ENCODE peak calls at places on chromosomes 6 and 20, in five cellular contexts. One of them, this sample, is unnamed.

GRCh38 chr6:50998905-50999304 is 180.2 kb downstream of the TFAP2B start:
- DNase-seq in mucosa of descending colon: no peak
- DNase-seq in bronchial epithelial cell: no peak
- DNase-seq in fibroblast of pulmonary artery: no peak
- DNase-seq in choroid plexus epithelial cell: peak; percentile 5
- DNase-seq in this sample: no peak

GRCh38 chr6:73586416-73586974 is 65.7 kb upstream of the EEF1A1 start:
- DNase-seq in bronchial epithelial cell: no peak
- DNase-seq in choroid plexus epithelial cell: peak; percentile 65
- DNase-seq in mucosa of descending colon: no peak
- DNase-seq in fibroblast of pulmonary artery: peak; percentile 56
- DNase-seq in this sample: peak; percentile 54

GRCh38 chr6:37501632-37502466 is 2.2 kb upstream of the CCDC167 start:
- DNase-seq in mucosa of descending colon: no peak
- DNase-seq in choroid plexus epithelial cell: no peak
- DNase-seq in bronchial epithelial cell: no peak
- DNase-seq in fibroblast of pulmonary artery: no peak
- DNase-seq in this sample: no peak

GRCh38 chr20:40493071-40493470 is 196.0 kb downstream of the MAFB start:
- DNase-seq in mucosa of descending colon: no peak
- DNase-seq in bronchial epithelial cell: peak; percentile 26
- DNase-seq in choroid plexus epithelial cell: peak; percentile 92
- DNase-seq in fibroblast of pulmonary artery: peak; percentile 82
- DNase-seq in this sample: no peak

GRCh38 chr6:53263915-53264314 is 84.8 kb downstream of the ELOVL5 start:
- DNase-seq in mucosa of descending colon: no peak
- DNase-seq in fibroblast of pulmonary artery: no peak
- DNase-seq in choroid plexus epithelial cell: peak; percentile 73
- DNase-seq in bronchial epithelial cell: no peak
- DNase-seq in this sample: no peak

GRCh38 chr20:44129996-44130718 is 56.8 kb downstream of the JPH2 start:
- DNase-seq in mucosa of descending colon: no peak
- DNase-seq in bronchial epithelial cell: no peak
- DNase-seq in choroid plexus epithelial cell: no peak
- DNase-seq in fibroblast of pulmonary artery: peak; percentile 22
- DNase-seq in this sample: no peak

GRCh38 chr20:61896058-61896961 is 169.4 kb downstream of the TAF4 start:
- DNase-seq in fibroblast of pulmonary artery: peak; percentile 51
- DNase-seq in bronchial epithelial cell: peak; percentile 8
- DNase-seq in mucosa of descending colon: peak; percentile 49
- DNase-seq in choroid plexus epithelial cell: peak; percentile 67
- DNase-seq in this sample: peak; percentile 39

GRCh38 chr6:41937881-41938574 is 3.6 kb downstream of the CCND3 start:
- DNase-seq in mucosa of descending colon: no peak
- DNase-seq in fibroblast of pulmonary artery: peak; percentile 86
- DNase-seq in choroid plexus epithelial cell: peak; percentile 15
- DNase-seq in bronchial epithelial cell: no peak
- DNase-seq in this sample: peak; percentile 27

GRCh38 chr20:58706150-58706892 is 13.7 kb downstream of the NPEPL1 start:
- DNase-seq in mucosa of descending colon: no peak
- DNase-seq in fibroblast of pulmonary artery: no peak
- DNase-seq in bronchial epithelial cell: no peak
- DNase-seq in choroid plexus epithelial cell: no peak
- DNase-seq in this sample: no peak

GRCh38 chr20:43187476-43188233 is 2.1 kb downstream of the PTPRT start:
- DNase-seq in mucosa of descending colon: no peak
- DNase-seq in choroid plexus epithelial cell: peak; percentile 76
- DNase-seq in bronchial epithelial cell: peak; percentile 36
- DNase-seq in fibroblast of pulmonary artery: peak; percentile 71
- DNase-seq in this sample: peak; percentile 35

GRCh38 chr6:95802978-95803377 is 212.8 kb upstream of the FUT9 start:
- DNase-seq in bronchial epithelial cell: no peak
- DNase-seq in mucosa of descending colon: no peak
- DNase-seq in choroid plexus epithelial cell: no peak
- DNase-seq in fibroblast of pulmonary artery: no peak
- DNase-seq in this sample: no peak

GRCh38 chr20:62452475-62453095 is 23.2 kb downstream of the GATA5 start:
- DNase-seq in mucosa of descending colon: no peak
- DNase-seq in choroid plexus epithelial cell: no peak
- DNase-seq in fibroblast of pulmonary artery: no peak
- DNase-seq in bronchial epithelial cell: no peak
- DNase-seq in this sample: peak; percentile 80

GRCh38 chr6:51352506-51353029 is 533.9 kb downstream of the TFAP2B start:
- DNase-seq in bronchial epithelial cell: peak; percentile 50
- DNase-seq in choroid plexus epithelial cell: no peak
- DNase-seq in fibroblast of pulmonary artery: no peak
- DNase-seq in mucosa of descending colon: no peak
- DNase-seq in this sample: no peak

GRCh38 chr6:144104898-144105487 is 9.6 kb upstream of the SF3B5 start:
- DNase-seq in fibroblast of pulmonary artery: peak; percentile 90
- DNase-seq in mucosa of descending colon: no peak
- DNase-seq in choroid plexus epithelial cell: peak; percentile 90
- DNase-seq in bronchial epithelial cell: peak; percentile 71
- DNase-seq in this sample: peak; percentile 66

GRCh38 chr20:49612127-49612738 is 44.3 kb upstream of the PTGIS start:
- DNase-seq in bronchial epithelial cell: no peak
- DNase-seq in fibroblast of pulmonary artery: no peak
- DNase-seq in mucosa of descending colon: peak; percentile 59
- DNase-seq in choroid plexus epithelial cell: no peak
- DNase-seq in this sample: peak; percentile 35

GRCh38 chr20:41308290-41308691 is 9.2 kb downstream of the ZHX3 start:
- DNase-seq in fibroblast of pulmonary artery: peak; percentile 96
- DNase-seq in bronchial epithelial cell: peak; percentile 67
- DNase-seq in choroid plexus epithelial cell: peak; percentile 94
- DNase-seq in mucosa of descending colon: no peak
- DNase-seq in this sample: peak; percentile 75

GRCh38 chr20:9488063-9488462 is 26.3 kb upstream of the LAMP5 start:
- DNase-seq in bronchial epithelial cell: no peak
- DNase-seq in mucosa of descending colon: no peak
- DNase-seq in fibroblast of pulmonary artery: no peak
- DNase-seq in choroid plexus epithelial cell: no peak
- DNase-seq in this sample: no peak

GRCh38 chr20:9483131-9483530 is 31.3 kb upstream of the LAMP5 start:
- DNase-seq in mucosa of descending colon: no peak
- DNase-seq in fibroblast of pulmonary artery: no peak
- DNase-seq in choroid plexus epithelial cell: no peak
- DNase-seq in bronchial epithelial cell: no peak
- DNase-seq in this sample: no peak

GRCh38 chr20:9482180-9482579 is 32.2 kb upstream of the LAMP5 start:
- DNase-seq in choroid plexus epithelial cell: no peak
- DNase-seq in fibroblast of pulmonary artery: no peak
- DNase-seq in bronchial epithelial cell: no peak
- DNase-seq in mucosa of descending colon: no peak
- DNase-seq in this sample: no peak

GRCh38 chr20:9490171-9490570 is 24.2 kb upstream of the LAMP5 start:
- DNase-seq in fibroblast of pulmonary artery: no peak
- DNase-seq in mucosa of descending colon: no peak
- DNase-seq in choroid plexus epithelial cell: no peak
- DNase-seq in bronchial epithelial cell: no peak
- DNase-seq in this sample: no peak

GRCh38 chr20:9485614-9486325 is 28.6 kb upstream of the LAMP5 start:
- DNase-seq in fibroblast of pulmonary artery: no peak
- DNase-seq in bronchial epithelial cell: no peak
- DNase-seq in choroid plexus epithelial cell: no peak
- DNase-seq in mucosa of descending colon: no peak
- DNase-seq in this sample: no peak
- H3K4me3 ChIP-seq in fibroblast of pulmonary artery: no peak overlapping the region
- H3K4me3 ChIP-seq in bronchial epithelial cell: no peak overlapping the region
- H3K4me3 ChIP-seq in choroid plexus epithelial cell: no peak overlapping the region
- H3K4me3 ChIP-seq in mucosa of descending colon: no peak overlapping the region
- H3K4me3 ChIP-seq in this sample: no peak overlapping the region

GRCh38 chr20:19025430-19026120 is 186.9 kb upstream of the SLC24A3 start:
- DNase-seq in fibroblast of pulmonary artery: no peak
- DNase-seq in bronchial epithelial cell: no peak
- DNase-seq in choroid plexus epithelial cell: no peak
- DNase-seq in mucosa of descending colon: no peak
- DNase-seq in this sample: no peak
- H3K4me3 ChIP-seq in fibroblast of pulmonary artery: no peak overlapping the region
- H3K4me3 ChIP-seq in bronchial epithelial cell: no peak overlapping the region
- H3K4me3 ChIP-seq in choroid plexus epithelial cell: no peak overlapping the region
- H3K4me3 ChIP-seq in mucosa of descending colon: no peak overlapping the region
- H3K4me3 ChIP-seq in this sample: no peak overlapping the region

GRCh38 chr6:56695702-56696101 is 53.0 kb upstream of the DST start:
- DNase-seq in choroid plexus epithelial cell: no peak
- DNase-seq in bronchial epithelial cell: no peak
- DNase-seq in mucosa of descending colon: no peak
- DNase-seq in fibroblast of pulmonary artery: peak; percentile 45
- DNase-seq in this sample: no peak

GRCh38 chr6:56691201-56691595 is 48.5 kb upstream of the DST start:
- DNase-seq in mucosa of descending colon: no peak
- DNase-seq in fibroblast of pulmonary artery: no peak
- DNase-seq in choroid plexus epithelial cell: no peak
- DNase-seq in bronchial epithelial cell: no peak
- DNase-seq in this sample: peak; percentile 68

GRCh38 chr6:56693988-56694387 is 51.3 kb upstream of the DST start:
- DNase-seq in choroid plexus epithelial cell: no peak
- DNase-seq in bronchial epithelial cell: peak; percentile 77
- DNase-seq in fibroblast of pulmonary artery: no peak
- DNase-seq in mucosa of descending colon: no peak
- DNase-seq in this sample: peak; percentile 73

GRCh38 chr6:56692586-56693245 is 50.0 kb upstream of the DST start:
- DNase-seq in bronchial epithelial cell: no peak
- DNase-seq in mucosa of descending colon: no peak
- DNase-seq in fibroblast of pulmonary artery: peak; percentile 92
- DNase-seq in choroid plexus epithelial cell: peak; percentile 89
- DNase-seq in this sample: peak; percentile 43

DNA sequence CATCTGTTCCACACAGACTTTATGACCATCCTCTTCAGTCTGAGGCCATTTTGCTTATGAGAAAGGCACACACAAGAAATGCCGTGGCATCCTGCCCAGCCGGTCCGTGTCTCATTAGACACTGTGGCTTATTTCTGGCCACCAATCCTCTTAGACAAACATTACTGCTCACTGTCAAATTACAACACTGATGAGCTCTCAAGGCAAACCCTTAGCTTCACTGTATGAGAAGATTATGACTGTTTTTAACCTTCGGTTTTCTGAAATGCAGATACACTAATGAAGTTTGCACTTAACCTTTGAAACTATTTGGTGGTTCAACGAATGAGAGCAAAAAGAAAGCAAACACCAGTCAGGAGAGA is 50.5 kb upstream of the DST start:
- DNase-seq in fibroblast of pulmonary artery: peak; percentile 89
- DNase-seq in choroid plexus epithelial cell: peak; percentile 88
- DNase-seq in mucosa of descending colon: peak; percentile 89
- DNase-seq in bronchial epithelial cell: peak; percentile 84
- DNase-seq in this sample: peak; percentile 79
- H3K4me3 ChIP-seq in fibroblast of pulmonary artery: peak overlapping the region; percentile 65
- H3K4me3 ChIP-seq in choroid plexus epithelial cell: peak overlapping the region; percentile 3
- H3K4me3 ChIP-seq in mucosa of descending colon: no peak overlapping the region
- H3K4me3 ChIP-seq in bronchial epithelial cell: no peak overlapping the region
- H3K4me3 ChIP-seq in this sample: no peak overlapping the region

GRCh38 chr6:161835426-161836029 is 561.7 kb upstream of the AGPAT4 start:
- DNase-seq in mucosa of descending colon: no peak
- DNase-seq in bronchial epithelial cell: no peak
- DNase-seq in fibroblast of pulmonary artery: no peak
- DNase-seq in choroid plexus epithelial cell: peak; percentile 40
- DNase-seq in this sample: no peak

GRCh38 chr6:161837449-161837735 is 563.5 kb upstream of the AGPAT4 start:
- DNase-seq in choroid plexus epithelial cell: no peak
- DNase-seq in fibroblast of pulmonary artery: no peak
- DNase-seq in bronchial epithelial cell: no peak
- DNase-seq in mucosa of descending colon: no peak
- DNase-seq in this sample: no peak

GRCh38 chr6:161836643-161837448 is 563.0 kb upstream of the AGPAT4 start:
- DNase-seq in fibroblast of pulmonary artery: peak; percentile 11
- DNase-seq in bronchial epithelial cell: no peak
- DNase-seq in choroid plexus epithelial cell: peak; percentile 60
- DNase-seq in mucosa of descending colon: no peak
- DNase-seq in this sample: no peak

GRCh38 chr6:161837854-161838253 is 564.0 kb upstream of the AGPAT4 start:
- DNase-seq in choroid plexus epithelial cell: peak; percentile 16
- DNase-seq in bronchial epithelial cell: peak; percentile 13
- DNase-seq in mucosa of descending colon: no peak
- DNase-seq in fibroblast of pulmonary artery: no peak
- DNase-seq in this sample: no peak

DNA sequence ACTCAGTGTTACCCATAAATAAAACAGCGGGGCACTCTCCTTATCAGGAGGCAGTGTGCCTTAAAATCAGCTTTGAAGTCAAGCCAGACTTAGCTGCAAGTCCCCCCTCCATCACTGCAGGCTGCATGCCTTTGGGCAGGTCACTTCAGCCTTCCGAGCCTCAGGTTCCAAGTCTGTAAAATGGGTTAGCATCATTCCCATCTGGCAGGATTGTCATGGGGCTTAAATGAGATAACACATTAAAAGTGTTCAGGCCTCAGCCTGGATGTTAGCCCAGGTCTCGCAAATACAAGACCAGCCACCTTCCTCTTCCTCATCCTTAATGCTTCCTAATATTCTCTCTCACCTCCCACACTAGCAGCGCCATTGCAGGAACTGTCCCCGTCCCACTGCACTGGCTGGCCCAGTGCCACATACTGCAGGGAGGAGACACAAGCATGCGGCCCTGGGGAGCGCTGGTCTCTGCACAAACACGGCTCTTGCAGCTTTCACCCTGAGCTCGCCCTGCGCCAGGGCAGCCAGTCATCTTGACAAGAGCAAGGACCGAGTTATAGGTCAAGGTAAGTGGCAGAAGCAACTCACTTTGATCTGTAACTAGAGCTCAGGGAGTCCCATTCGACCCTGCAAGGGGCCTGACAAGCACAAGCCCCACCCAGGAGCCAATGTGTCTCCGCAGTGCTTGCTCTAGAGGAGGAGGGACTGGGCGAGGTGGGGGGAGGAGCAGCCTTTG is 564.6 kb upstream of the AGPAT4 start:
- DNase-seq in mucosa of descending colon: no peak
- DNase-seq in fibroblast of pulmonary artery: no peak
- DNase-seq in bronchial epithelial cell: no peak
- DNase-seq in choroid plexus epithelial cell: no peak
- DNase-seq in this sample: no peak
- H3K4me3 ChIP-seq in mucosa of descending colon: no peak overlapping the region
- H3K4me3 ChIP-seq in fibroblast of pulmonary artery: no peak overlapping the region
- H3K4me3 ChIP-seq in bronchial epithelial cell: no peak overlapping the region
- H3K4me3 ChIP-seq in choroid plexus epithelial cell: no peak overlapping the region
- H3K4me3 ChIP-seq in this sample: no peak overlapping the region

GRCh38 chr6:1574083-1574761 is 35.5 kb upstream of the FOXC1 start:
- DNase-seq in mucosa of descending colon: no peak
- DNase-seq in choroid plexus epithelial cell: no peak
- DNase-seq in fibroblast of pulmonary artery: no peak
- DNase-seq in bronchial epithelial cell: peak; percentile 30
- DNase-seq in this sample: no peak

GRCh38 chr6:1576166-1576565 is 33.5 kb upstream of the FOXC1 start:
- DNase-seq in choroid plexus epithelial cell: peak; percentile 8
- DNase-seq in mucosa of descending colon: no peak
- DNase-seq in bronchial epithelial cell: no peak
- DNase-seq in fibroblast of pulmonary artery: no peak
- DNase-seq in this sample: no peak

GRCh38 chr6:1576711-1577110 is 33.0 kb upstream of the FOXC1 start:
- DNase-seq in choroid plexus epithelial cell: no peak
- DNase-seq in mucosa of descending colon: no peak
- DNase-seq in bronchial epithelial cell: no peak
- DNase-seq in fibroblast of pulmonary artery: no peak
- DNase-seq in this sample: no peak

GRCh38 chr6:1574895-1575212 is 34.9 kb upstream of the FOXC1 start:
- DNase-seq in fibroblast of pulmonary artery: no peak
- DNase-seq in choroid plexus epithelial cell: no peak
- DNase-seq in bronchial epithelial cell: no peak
- DNase-seq in mucosa of descending colon: no peak
- DNase-seq in this sample: no peak

GRCh38 chr6:1575213-1576041 is 34.3 kb upstream of the FOXC1 start:
- DNase-seq in mucosa of descending colon: no peak
- DNase-seq in fibroblast of pulmonary artery: peak; percentile 59
- DNase-seq in bronchial epithelial cell: no peak
- DNase-seq in choroid plexus epithelial cell: peak; percentile 62
- DNase-seq in this sample: no peak
- H3K4me3 ChIP-seq in mucosa of descending colon: no peak overlapping the region
- H3K4me3 ChIP-seq in fibroblast of pulmonary artery: peak overlapping the region; percentile 27
- H3K4me3 ChIP-seq in bronchial epithelial cell: no peak overlapping the region
- H3K4me3 ChIP-seq in choroid plexus epithelial cell: peak overlapping the region; percentile 47
- H3K4me3 ChIP-seq in this sample: no peak overlapping the region